ENCODE peak calls at places on chromosomes 1 and 21, in six cellular contexts. One of them, this sample, is unnamed.

GRCh38 chr1:201332616-201333335 is 44.7 kb downstream of the TNNT2 start:
- DNase-seq in IMR-90: no peak
- DNase-seq in adrenal gland: no peak
- DNase-seq in colonic mucosa: no peak
- DNase-seq in uterus: no peak
- DNase-seq in AG04450: no peak
- DNase-seq in this sample: no peak

GRCh38 chr1:238950786-238951185 is 435.6 kb upstream of the CHRM3 start:
- DNase-seq in IMR-90: no peak
- DNase-seq in adrenal gland: no peak
- DNase-seq in colonic mucosa: no peak
- DNase-seq in uterus: no peak
- DNase-seq in AG04450: no peak
- DNase-seq in this sample: no peak

GRCh38 chr1:234868296-234869147 is 258.5 kb upstream of the IRF2BP2 start:
- DNase-seq in IMR-90: no peak
- DNase-seq in adrenal gland: no peak
- DNase-seq in colonic mucosa: no peak
- DNase-seq in uterus: no peak
- DNase-seq in AG04450: no peak
- DNase-seq in this sample: no peak

GRCh38 chr1:157429841-157430240 is 122.5 kb downstream of the FCRL5 start:
- DNase-seq in IMR-90: no peak
- DNase-seq in adrenal gland: no peak
- DNase-seq in colonic mucosa: no peak
- DNase-seq in uterus: peak; percentile 28
- DNase-seq in AG04450: no peak
- DNase-seq in this sample: no peak

GRCh38 chr21:41133896-41134522 is 34.0 kb upstream of the BACE2 start:
- DNase-seq in IMR-90: peak; percentile 54
- DNase-seq in adrenal gland: no peak
- DNase-seq in colonic mucosa: no peak
- DNase-seq in uterus: no peak
- DNase-seq in AG04450: no peak
- DNase-seq in this sample: peak; percentile 44

GRCh38 chr1:245298781-245299180 is 144.0 kb downstream of the KIF26B start:
- DNase-seq in IMR-90: no peak
- DNase-seq in adrenal gland: no peak
- DNase-seq in colonic mucosa: no peak
- DNase-seq in uterus: no peak
- DNase-seq in AG04450: peak; percentile 15
- DNase-seq in this sample: no peak

GRCh38 chr1:41495171-41495948 is 10.9 kb upstream of the EDN2 start:
- DNase-seq in IMR-90: peak; percentile 21
- DNase-seq in adrenal gland: peak; percentile 62
- DNase-seq in colonic mucosa: no peak
- DNase-seq in uterus: peak; percentile 61
- DNase-seq in AG04450: no peak
- DNase-seq in this sample: no peak

GRCh38 chr1:99590578-99591209 is 55.2 kb upstream of the PALMD start:
- DNase-seq in IMR-90: peak; percentile 94
- DNase-seq in adrenal gland: peak; percentile 62
- DNase-seq in colonic mucosa: no peak
- DNase-seq in uterus: peak; percentile 25
- DNase-seq in AG04450: peak; percentile 38
- DNase-seq in this sample: peak; percentile 10

GRCh38 chr1:182004601-182005000 is 56.9 kb downstream of the ZNF648 start:
- DNase-seq in IMR-90: no peak
- DNase-seq in adrenal gland: no peak
- DNase-seq in colonic mucosa: no peak
- DNase-seq in uterus: no peak
- DNase-seq in AG04450: no peak
- DNase-seq in this sample: no peak

GRCh38 chr1:219367496-219367895 is 193.8 kb downstream of the LYPLAL1 start:
- DNase-seq in IMR-90: no peak
- DNase-seq in adrenal gland: no peak
- DNase-seq in colonic mucosa: no peak
- DNase-seq in uterus: no peak
- DNase-seq in AG04450: no peak
- DNase-seq in this sample: no peak

GRCh38 chr1:208219659-208220282 is 24.4 kb downstream of the PLXNA2 start:
- DNase-seq in IMR-90: peak; percentile 61
- DNase-seq in adrenal gland: peak; percentile 31
- DNase-seq in colonic mucosa: no peak
- DNase-seq in uterus: peak; percentile 86
- DNase-seq in AG04450: no peak
- DNase-seq in this sample: peak; percentile 92

GRCh38 chr1:211009944-211010343 is 124.0 kb downstream of the KCNH1 start:
- DNase-seq in IMR-90: no peak
- DNase-seq in adrenal gland: no peak
- DNase-seq in colonic mucosa: no peak
- DNase-seq in uterus: no peak
- DNase-seq in AG04450: no peak
- DNase-seq in this sample: no peak
- TF ChIP-seq CTCF in IMR-90: no peak
- TF ChIP-seq CTCF in adrenal gland: no peak
- TF ChIP-seq CTCF in colonic mucosa: no peak
- TF ChIP-seq CTCF in uterus: no peak
- TF ChIP-seq CTCF in AG04450: no peak
- TF ChIP-seq CTCF in this sample: no peak

GRCh38 chr1:77316006-77316405 is 34.2 kb downstream of the AK5 start:
- DNase-seq in IMR-90: peak; percentile 81
- DNase-seq in adrenal gland: no peak
- DNase-seq in colonic mucosa: no peak
- DNase-seq in uterus: no peak
- DNase-seq in AG04450: no peak
- DNase-seq in this sample: no peak
- H3K27ac ChIP-seq in IMR-90: no peak overlapping the region
- H3K27ac ChIP-seq in adrenal gland: no peak overlapping the region
- H3K27ac ChIP-seq in colonic mucosa: no peak overlapping the region
- H3K27ac ChIP-seq in uterus: no peak overlapping the region
- H3K27ac ChIP-seq in AG04450: no peak overlapping the region
- H3K27ac ChIP-seq in this sample: no peak overlapping the region

DNA sequence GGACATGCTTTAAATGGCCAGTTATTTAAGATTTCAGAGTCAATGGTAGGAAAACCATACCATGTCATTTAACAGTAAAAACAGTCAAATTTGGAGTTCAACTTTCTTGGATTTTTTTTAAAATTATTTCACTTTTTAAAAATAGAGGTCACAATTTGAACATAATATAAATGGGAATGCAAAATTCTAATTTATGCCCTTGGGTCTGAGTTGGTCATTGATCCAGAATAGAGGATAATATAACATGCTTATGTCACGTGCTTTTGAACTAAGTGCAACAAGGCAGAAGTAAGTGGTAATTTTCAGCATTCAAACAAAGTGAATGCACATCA is 113.1 kb upstream of the SLC35F3 start:
- DNase-seq in IMR-90: no peak
- DNase-seq in adrenal gland: no peak
- DNase-seq in colonic mucosa: no peak
- DNase-seq in uterus: no peak
- DNase-seq in AG04450: no peak
- DNase-seq in this sample: no peak
- TF ChIP-seq CTCF in IMR-90: no peak
- TF ChIP-seq CTCF in adrenal gland: no peak
- TF ChIP-seq CTCF in colonic mucosa: no peak
- TF ChIP-seq CTCF in uterus: no peak
- TF ChIP-seq CTCF in AG04450: no peak
- TF ChIP-seq CTCF in this sample: peak; percentile 32

GRCh38 chr1:220929304-220929703 is 50.1 kb downstream of the HLX start:
- DNase-seq in IMR-90: no peak
- DNase-seq in adrenal gland: no peak
- DNase-seq in colonic mucosa: no peak
- DNase-seq in uterus: no peak
- DNase-seq in AG04450: no peak
- DNase-seq in this sample: no peak
- H3K27ac ChIP-seq in IMR-90: no peak overlapping the region
- H3K27ac ChIP-seq in adrenal gland: no peak overlapping the region
- H3K27ac ChIP-seq in colonic mucosa: no peak overlapping the region
- H3K27ac ChIP-seq in uterus: no peak overlapping the region
- H3K27ac ChIP-seq in AG04450: no peak overlapping the region
- H3K27ac ChIP-seq in this sample: no peak overlapping the region

GRCh38 chr1:55800503-55800902 is 585.3 kb upstream of the USP24 start:
- DNase-seq in IMR-90: no peak
- DNase-seq in adrenal gland: no peak
- DNase-seq in colonic mucosa: no peak
- DNase-seq in uterus: no peak
- DNase-seq in AG04450: no peak
- DNase-seq in this sample: no peak
- TF ChIP-seq CTCF in IMR-90: no peak
- TF ChIP-seq CTCF in adrenal gland: no peak
- TF ChIP-seq CTCF in colonic mucosa: no peak
- TF ChIP-seq CTCF in uterus: no peak
- TF ChIP-seq CTCF in AG04450: no peak
- TF ChIP-seq CTCF in this sample: no peak

GRCh38 chr21:25966308-25966707 is 204.3 kb downstream of the APP start:
- DNase-seq in IMR-90: peak; percentile 37
- DNase-seq in adrenal gland: no peak
- DNase-seq in colonic mucosa: no peak
- DNase-seq in uterus: no peak
- DNase-seq in AG04450: no peak
- DNase-seq in this sample: no peak

GRCh38 chr21:25970254-25970930 is 200.2 kb downstream of the APP start:
- DNase-seq in IMR-90: no peak
- DNase-seq in adrenal gland: no peak
- DNase-seq in colonic mucosa: no peak
- DNase-seq in uterus: no peak
- DNase-seq in AG04450: no peak
- DNase-seq in this sample: no peak

GRCh38 chr21:25964926-25965325 is 205.6 kb downstream of the APP start:
- DNase-seq in IMR-90: no peak
- DNase-seq in adrenal gland: no peak
- DNase-seq in colonic mucosa: no peak
- DNase-seq in uterus: no peak
- DNase-seq in AG04450: no peak
- DNase-seq in this sample: no peak

GRCh38 chr21:25964009-25964408 is 206.6 kb downstream of the APP start:
- DNase-seq in IMR-90: no peak
- DNase-seq in adrenal gland: peak; percentile 51
- DNase-seq in colonic mucosa: no peak
- DNase-seq in uterus: no peak
- DNase-seq in AG04450: no peak
- DNase-seq in this sample: no peak

GRCh38 chr21:25967566-25968438 is 202.8 kb downstream of the APP start:
- DNase-seq in IMR-90: no peak
- DNase-seq in adrenal gland: no peak
- DNase-seq in colonic mucosa: no peak
- DNase-seq in uterus: no peak
- DNase-seq in AG04450: no peak
- DNase-seq in this sample: no peak
- H3K27ac ChIP-seq in IMR-90: no peak overlapping the region
- H3K27ac ChIP-seq in adrenal gland: no peak overlapping the region
- H3K27ac ChIP-seq in colonic mucosa: no peak overlapping the region
- H3K27ac ChIP-seq in uterus: no peak overlapping the region
- H3K27ac ChIP-seq in AG04450: no peak overlapping the region
- H3K27ac ChIP-seq in this sample: peak overlapping the region; percentile 44

DNA sequence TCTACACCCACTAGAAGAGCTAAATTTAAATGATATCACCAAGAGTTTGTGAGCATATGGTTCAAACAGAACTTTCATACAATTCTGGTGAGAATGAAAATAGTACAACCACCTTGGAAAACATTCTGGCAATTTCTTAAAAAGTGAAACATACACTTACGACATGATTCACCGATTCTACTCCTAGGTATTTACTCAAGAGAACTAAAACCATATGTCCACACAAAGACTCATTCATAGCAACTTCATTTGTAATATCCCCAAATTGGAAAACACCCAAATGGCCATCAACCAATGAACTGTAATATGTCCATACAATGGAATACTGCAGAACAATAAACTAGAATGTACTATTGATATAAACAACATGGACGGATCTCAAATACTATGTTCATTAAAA is 51.2 kb upstream of the ADAM30 start:
- DNase-seq in IMR-90: peak; percentile 95
- DNase-seq in adrenal gland: no peak
- DNase-seq in colonic mucosa: no peak
- DNase-seq in uterus: no peak
- DNase-seq in AG04450: peak; percentile 81
- DNase-seq in this sample: no peak
- TF ChIP-seq CTCF in IMR-90: no peak
- TF ChIP-seq CTCF in adrenal gland: no peak
- TF ChIP-seq CTCF in colonic mucosa: no peak
- TF ChIP-seq CTCF in uterus: no peak
- TF ChIP-seq CTCF in AG04450: no peak
- TF ChIP-seq CTCF in this sample: no peak

This sample was measured in RWPE1.